ENCODE peak calls at places on chromosomes 16 and 17, in eight cellular contexts. R is breast epithelium; I is mucosa of descending colon; N is CD8-positive, alpha-beta T cell; C is HepG2; J is HFFc6; K is astrocyte of the spinal cord; V is H9. X is an unnamed sample.

GRCh38 chr16:48478418-48478817 is 93.2 kb upstream of the SIAH1 start:
- DNase-seq in V (no peak), J (no peak), K (no peak), I (no peak), C (no peak), N (no peak), R (no peak), X (no peak)

GRCh38 chr17:47099451-47099986 is 89.6 kb downstream of the CDC27 start:
- DNase-seq in C (no peak), K (no peak), N (peak), I (peak), J (no peak), V (no peak), R (no peak), X (no peak)

GRCh38 chr17:78873519-78874340 is 29.3 kb downstream of the CEP295NL start:
- DNase-seq in R (no peak), K (peak), N (no peak), I (no peak), C (no peak), J (no peak), V (no peak), X (no peak)

GRCh38 chr17:33945641-33946546 is 309.2 kb upstream of the CCL2 start:
- DNase-seq in I (no peak), N (no peak), K (no peak), V (no peak), R (no peak), C (no peak), J (no peak), X (no peak)

GRCh38 chr16:48687421-48688038 is 77.5 kb upstream of the N4BP1 start:
- DNase-seq in N (no peak), I (peak), C (peak), K (peak), R (peak), V (peak), J (peak), X (peak)

GRCh38 chr17:32319548-32319905 is 22.4 kb downstream of the C17orf75 start:
- DNase-seq in N (peak), J (peak), K (peak), C (peak), I (peak), R (peak), V (peak), X (peak)

GRCh38 chr16:67464565-67464964 is 16.4 kb downstream of the ATP6V0D1 start:
- DNase-seq in R (no peak), N (no peak), V (no peak), K (no peak), J (no peak), I (peak), C (no peak), X (no peak)

GRCh38 chr16:62014534-62014933 is 21.7 kb downstream of the CDH8 start:
- DNase-seq in C (no peak), I (no peak), N (no peak), J (no peak), K (no peak), V (no peak), R (no peak), X (no peak)

GRCh38 chr17:39903158-39903884 is 15.1 kb downstream of the GSDMB start:
- DNase-seq in J (no peak), C (no peak), I (no peak), N (no peak), R (no peak), K (peak), V (no peak), X (no peak)

GRCh38 chr16:85157813-85158701 is 45.8 kb upstream of the CIBAR2 start:
- DNase-seq in V (peak), K (no peak), N (peak), R (no peak), J (no peak), C (peak), I (no peak), X (peak)

GRCh38 chr16:54867302-54867832 is 63.3 kb upstream of the IRX5 start:
- DNase-seq in K (no peak), N (no peak), R (no peak), I (no peak), J (no peak), V (no peak), C (no peak), X (no peak)

GRCh38 chr16:81107506-81107905 is 11.3 kb upstream of the GCSH start:
- DNase-seq in J (no peak), V (no peak), I (no peak), K (no peak), R (no peak), N (no peak), C (peak), X (no peak)
- TF ChIP-seq CTCF in J (no peak), V (no peak), I (no peak), K (no peak), R (no peak), N (no peak), C (no peak), X (no peak)

GRCh38 chr17:83096401-83097220 is 17.2 kb downstream of the METRNL start:
- DNase-seq in V (no peak), J (no peak), N (no peak), I (peak), R (peak), C (no peak), K (no peak), X (no peak)
- TF ChIP-seq CTCF in V (no peak), J (no peak), N (no peak), I (no peak), R (no peak), C (no peak), K (no peak), X (no peak)

GRCh38 chr16:50448522-50448921 is 79.7 kb upstream of the BRD7 start:
- DNase-seq in J (no peak), N (no peak), R (no peak), C (peak), V (peak), K (no peak), I (no peak), X (no peak)
- TF ChIP-seq CTCF in J (no peak), N (no peak), R (no peak), C (peak), V (peak), K (peak), I (no peak), X (no peak)

GRCh38 chr17:49760296-49760695 is 3.6 kb downstream of the FAM117A start:
- DNase-seq in C (no peak), I (no peak), J (no peak), N (no peak), K (no peak), R (no peak), V (no peak), X (no peak)

GRCh38 chr17:49764559-49765180 is 739 bp upstream of the FAM117A start:
- DNase-seq in I (no peak), R (no peak), V (no peak), K (no peak), J (no peak), N (no peak), C (no peak), X (no peak)

GRCh38 chr17:49760909-49761558 is 2.9 kb downstream of the FAM117A start:
- DNase-seq in K (no peak), V (no peak), R (no peak), J (no peak), N (no peak), C (no peak), I (no peak), X (no peak)

GRCh38 chr17:49763735-49764558 is at the start of gene FAM117A:
- DNase-seq in K (peak), J (peak), V (peak), I (peak), R (peak), N (peak), C (peak), X (peak)

DNA sequence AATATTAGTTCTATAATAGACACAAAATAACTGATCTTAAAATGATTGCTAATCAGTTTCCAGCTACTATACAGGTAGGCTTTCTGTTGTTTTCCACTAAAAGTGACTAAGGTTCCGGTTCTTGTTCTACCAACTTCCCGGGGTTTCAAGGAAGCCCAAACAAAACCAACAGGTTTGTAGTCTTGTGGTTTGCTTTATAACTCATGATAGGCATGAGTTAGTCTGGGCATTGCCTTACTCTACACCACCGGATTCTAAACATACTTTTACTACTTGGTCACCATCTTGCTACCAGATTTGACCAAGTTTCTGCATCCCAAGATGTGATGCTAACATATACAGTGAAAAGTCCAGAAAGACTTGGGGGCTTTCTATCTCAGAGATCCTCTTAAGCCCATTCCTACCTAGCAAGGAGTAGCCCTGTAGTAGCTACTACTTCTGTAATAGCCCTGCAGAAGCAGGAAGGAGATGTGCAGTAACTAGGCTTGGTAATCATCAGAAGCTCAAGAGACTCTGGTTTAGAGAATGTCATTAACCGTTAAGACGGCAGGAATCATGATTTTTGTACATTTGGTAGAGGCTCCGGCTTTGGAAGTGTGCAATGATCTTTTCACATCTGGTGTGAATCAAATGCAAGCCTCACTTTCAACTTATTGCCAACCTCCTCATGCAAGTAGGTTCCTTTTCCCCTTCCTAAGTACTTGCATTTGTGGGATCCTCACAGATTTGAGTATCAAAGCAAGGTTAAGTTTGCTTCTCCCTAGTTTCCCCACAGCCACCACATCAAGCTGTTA is 1.6 kb downstream of the FAM117A start:
- DNase-seq in I (no peak), R (no peak), K (no peak), C (no peak), J (no peak), V (no peak), N (no peak), X (no peak)
- TF ChIP-seq CTCF in I (no peak), R (no peak), K (no peak), C (no peak), J (no peak), V (no peak), N (no peak), X (no peak)

GRCh38 chr16:3798827-3799226 is 81.5 kb upstream of the TRAP1 start:
- DNase-seq in N (no peak), J (no peak), R (no peak), C (no peak), I (no peak), K (no peak), V (no peak), X (no peak)
- TF ChIP-seq CTCF in N (no peak), J (no peak), R (no peak), C (no peak), I (no peak), K (no peak), V (no peak), X (no peak)

DNA sequence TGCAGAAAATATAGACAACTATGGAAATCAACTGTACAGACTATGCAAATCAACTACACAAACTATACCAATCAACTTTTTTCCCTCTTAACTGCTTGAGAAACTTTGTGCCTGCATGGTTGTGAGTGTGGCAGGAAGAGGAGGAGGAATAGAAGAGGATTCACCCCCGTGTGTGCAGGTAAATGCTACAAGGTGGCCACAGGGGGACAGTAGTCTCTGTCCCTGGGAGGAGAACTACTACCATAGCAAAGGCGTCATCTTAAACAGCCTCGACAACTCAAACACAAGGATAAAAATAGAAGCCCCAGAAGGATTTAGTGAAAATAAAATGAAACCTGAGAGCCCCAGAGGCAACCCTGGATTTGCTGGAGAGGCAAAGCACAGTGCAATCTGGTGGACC is 199.6 kb upstream of the DYNLRB2 start:
- DNase-seq in N (no peak), C (peak), R (no peak), J (no peak), V (peak), I (no peak), K (no peak), X (no peak)
- TF ChIP-seq CTCF in N (no peak), C (peak), R (no peak), J (no peak), V (peak), I (no peak), K (no peak), X (no peak)

X was measured in GM20000.